ENCODE peak calls at places on chromosomes 7 and 10, in four cellular contexts. Z is left ventricle myocardium inferior, C is hepatocyte, X is heart right ventricle. M is an unnamed sample.

GRCh38 chr7:83105063-83105462 is 57.6 kb downstream of the PCLO start:
- DNase-seq in X (no peak), C (no peak), Z (no peak), M (no peak)

GRCh38 chr7:120941064-120941463 is 9.5 kb upstream of the ING3 start:
- DNase-seq in C (no peak), Z (no peak), X (no peak), M (no peak)

GRCh38 chr7:38863609-38864291 is 45.2 kb downstream of the VPS41 start:
- DNase-seq in X (no peak), C (peak; percentile 78), Z (no peak), M (no peak)

GRCh38 chr10:78377362-78377761 is 343.7 kb downstream of the RPS24 start:
- DNase-seq in X (no peak), Z (no peak), C (peak; percentile 29), M (no peak)

GRCh38 chr7:130095812-130096211 is 25.5 kb downstream of the KLHDC10 start:
- DNase-seq in Z (no peak), C (no peak), X (no peak), M (no peak)

GRCh38 chr7:128103498-128104108 is 72.4 kb upstream of the LRRC4 start:
- DNase-seq in C (no peak), Z (peak; percentile 52), X (peak; percentile 40), M (no peak)

GRCh38 chr10:132869621-132870020 is 72.7 kb downstream of the CFAP46 start:
- DNase-seq in X (no peak), Z (no peak), C (no peak), M (no peak)

GRCh38 chr7:111558948-111559347 is 3.3 kb downstream of the IMMP2L start:
- DNase-seq in C (no peak), Z (no peak), X (no peak), M (no peak)

GRCh38 chr10:122861724-122862161 is 16.1 kb upstream of the CUZD1 start:
- DNase-seq in Z (no peak), C (no peak), X (no peak), M (no peak)

GRCh38 chr7:83486957-83487356 is 162.0 kb downstream of the SEMA3E start:
- DNase-seq in X (no peak), C (no peak), Z (no peak), M (no peak)

GRCh38 chr10:111085690-111086353 is 9.0 kb downstream of the ADRA2A start:
- DNase-seq in Z (no peak), X (no peak), C (no peak), M (no peak)

GRCh38 chr10:5445006-5445405 is 32.6 kb downstream of the NET1 start:
- DNase-seq in Z (no peak), X (no peak), C (no peak), M (no peak)

GRCh38 chr10:807163-807957 is 117.9 kb upstream of the DIP2C start:
- DNase-seq in X (no peak), Z (no peak), C (no peak), M (peak; percentile 56)

GRCh38 chr10:92242910-92243671 is 47.8 kb downstream of the CPEB3 start:
- DNase-seq in X (peak; percentile 67), C (peak; percentile 81), Z (peak; percentile 45), M (no peak)

GRCh38 chr7:3244241-3244814 is 56.7 kb upstream of the SDK1 start:
- DNase-seq in X (no peak), C (peak; percentile 40), Z (no peak), M (no peak)

GRCh38 chr7:43037531-43037930 is 74.9 kb upstream of the HECW1 start:
- DNase-seq in Z (no peak), X (no peak), C (no peak), M (no peak)

GRCh38 chr10:117936136-117936535 is 110.6 kb downstream of the RAB11FIP2 start:
- DNase-seq in C (peak; percentile 30), Z (peak; percentile 24), X (peak; percentile 47), M (no peak)

GRCh38 chr7:86904949-86905834 is 154.3 kb downstream of the ELAPOR2 start:
- DNase-seq in X (no peak), C (peak; percentile 24), Z (no peak), M (no peak)

GRCh38 chr7:97075928-97076327 is 41.6 kb upstream of the SDHAF3 start:
- DNase-seq in Z (no peak), C (no peak), X (no peak), M (no peak)

GRCh38 chr7:90560730-90561129 is 35.4 kb upstream of the CDK14 start:
- DNase-seq in X (no peak), C (no peak), Z (no peak), M (no peak)

GRCh38 chr10:59177031-59177861 is 803 bp downstream of the PHYHIPL start:
- DNase-seq in X (peak; percentile 10), C (peak; percentile 75), Z (no peak), M (no peak)

GRCh38 chr10:120473593-120473992 is 16.6 kb downstream of the PLPP4 start:
- DNase-seq in C (no peak), X (no peak), Z (no peak), M (no peak)

GRCh38 chr7:70849580-70850235 is 282.2 kb upstream of the GALNT17 start:
- DNase-seq in C (no peak), Z (no peak), X (no peak), M (no peak)

GRCh38 chr7:151057038-151057736 is 510 bp downstream of the CDK5 start:
- DNase-seq in C (no peak), Z (no peak), X (no peak), M (peak; percentile 83)
- H3K27ac ChIP-seq in C (no peak overlapping the region), Z (peak overlapping the region; percentile 97), X (peak overlapping the region; percentile 94), M (peak overlapping the region; percentile 99)

DNA sequence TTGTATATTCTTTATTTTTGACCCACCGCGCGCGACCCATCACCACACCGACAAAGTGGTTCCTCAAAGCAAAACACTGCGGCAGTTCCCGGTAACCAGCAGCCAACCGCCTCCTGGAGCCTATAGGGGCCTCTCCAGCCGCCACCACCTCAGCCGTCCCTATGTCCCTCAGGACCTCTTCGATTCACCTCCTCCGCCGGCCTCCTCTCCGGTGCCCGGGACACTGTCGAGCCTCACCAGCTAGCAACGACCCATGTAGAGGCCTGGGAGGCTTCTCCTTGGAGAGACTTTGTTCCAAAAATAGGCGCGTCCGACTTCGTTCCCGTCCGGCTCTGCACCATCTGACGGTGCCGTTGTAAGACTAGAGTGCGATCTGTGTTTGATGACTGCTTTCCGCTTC is 158.8 kb downstream of the HGF start:
- DNase-seq in X (no peak), C (no peak), Z (no peak), M (no peak)
- H3K4me3 ChIP-seq in X (no peak overlapping the region), C (no peak overlapping the region), Z (no peak overlapping the region), M (no peak overlapping the region)

GRCh38 chr10:83806716-83807115 is 332.6 kb upstream of the GHITM start:
- DNase-seq in Z (no peak), X (no peak), C (peak; percentile 5), M (no peak)

DNA sequence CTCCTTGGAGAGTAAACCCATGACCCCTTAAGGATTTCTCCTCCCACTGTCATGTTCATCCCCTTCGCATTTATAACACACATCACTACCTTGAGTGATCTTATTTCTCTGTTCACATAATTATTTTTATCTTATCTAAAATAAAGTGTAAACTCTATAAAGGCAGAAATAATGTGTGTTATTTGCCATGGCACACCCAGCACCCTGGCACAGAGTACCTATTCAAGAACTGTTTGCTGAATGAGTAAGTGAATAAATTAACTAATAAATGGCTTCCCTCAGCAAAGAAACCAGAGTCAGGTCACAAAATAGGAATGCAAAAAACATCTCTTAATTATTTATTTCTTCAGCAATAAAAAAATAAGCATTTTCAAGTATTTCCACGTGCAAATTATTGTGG is 330.3 kb upstream of the GHITM start:
- DNase-seq in X (no peak), C (no peak), Z (no peak), M (no peak)
- H3K27ac ChIP-seq in X (no peak overlapping the region), C (no peak overlapping the region), Z (no peak overlapping the region), M (no peak overlapping the region)

GRCh38 chr7:44097064-44097932 is 6.8 kb upstream of the AEBP1 start:
- DNase-seq in X (no peak), C (no peak), Z (no peak), M (no peak)
- H3K4me3 ChIP-seq in X (no peak overlapping the region), C (no peak overlapping the region), Z (no peak overlapping the region), M (no peak overlapping the region)

DNA sequence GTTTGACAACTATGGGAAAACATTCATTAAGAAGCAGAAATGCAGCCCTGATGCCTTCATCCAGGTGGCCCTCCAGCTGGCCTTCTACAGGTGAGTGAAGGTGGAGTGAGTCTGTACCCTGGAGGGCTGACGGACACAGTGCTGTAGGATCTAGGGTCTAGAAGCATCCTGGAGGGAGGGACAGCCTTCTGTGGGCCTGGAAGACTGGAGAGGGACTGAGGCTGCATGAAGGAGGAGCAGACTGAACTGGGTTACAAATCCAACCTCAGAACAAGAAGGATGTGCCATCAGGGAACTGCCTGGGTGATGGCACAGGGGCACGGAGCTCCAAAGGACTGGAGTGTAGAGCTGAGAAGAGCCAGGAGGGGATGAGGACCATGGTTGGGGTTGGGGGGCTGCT is 27.5 kb upstream of the C10orf53 start:
- DNase-seq in Z (no peak), C (no peak), X (no peak), M (peak; percentile 22)
- H3K27ac ChIP-seq in Z (no peak overlapping the region), C (no peak overlapping the region), X (no peak overlapping the region), M (no peak overlapping the region)